ENCODE peak calls at places on chromosome 17, in four cellular contexts. A is SJCRH30, Z is upper lobe of right lung, T is prostate gland. R is an unnamed sample.

GRCh38 chr17:79670537-79671386 is 59.9 kb upstream of the RBFOX3 start:
- DNase-seq in A (no peak), T (no peak), Z (no peak), R (no peak)

GRCh38 chr17:29124931-29125270 is 55.3 kb downstream of the MYO18A start:
- DNase-seq in A (no peak), T (no peak), Z (peak), R (no peak)

GRCh38 chr17:81346908-81347349 is 48.3 kb upstream of the BAHCC1 start:
- DNase-seq in A (no peak), Z (no peak), T (no peak), R (peak)

GRCh38 chr17:49229805-49230600 is 584 bp downstream of the PHOSPHO1 start:
- DNase-seq in A (no peak), Z (no peak), T (no peak), R (peak)

GRCh38 chr17:1995321-1996242 is 29.6 kb downstream of the RTN4RL1 start:
- DNase-seq in Z (no peak), A (no peak), T (no peak), R (peak)

GRCh38 chr17:39199673-39199985 is 454 bp upstream of the RPL19 start:
- DNase-seq in Z (no peak), T (no peak), A (no peak), R (no peak)

GRCh38 chr17:40978752-40979151 is 5.4 kb downstream of the KRT40 start:
- DNase-seq in Z (no peak), T (no peak), A (no peak), R (no peak)

GRCh38 chr17:27657620-27658019 is 26.6 kb downstream of the LGALS9 start:
- DNase-seq in Z (peak), T (no peak), A (peak), R (no peak)

GRCh38 chr17:62109378-62109902 is 44.4 kb upstream of the MED13 start:
- DNase-seq in T (no peak), A (peak), Z (peak), R (peak)

GRCh38 chr17:4559139-4559791 is 1.1 kb downstream of the GGT6 start:
- DNase-seq in Z (peak), A (no peak), T (no peak), R (no peak)

GRCh38 chr17:80981062-80981902 is 10.4 kb upstream of the CHMP6 start:
- DNase-seq in T (no peak), A (no peak), Z (no peak), R (peak)

GRCh38 chr17:45091778-45092425 is 30.8 kb downstream of the NMT1 start:
- DNase-seq in Z (no peak), A (no peak), T (no peak), R (no peak)

GRCh38 chr17:48612854-48613691 is 2.0 kb downstream of the HOXB8 start:
- DNase-seq in T (no peak), A (peak), Z (no peak), R (peak)

GRCh38 chr17:82690786-82691489 is 7.6 kb downstream of the RAB40B start:
- DNase-seq in Z (no peak), T (no peak), A (no peak), R (no peak)
- H3K27ac ChIP-seq in Z (no peak), T (no peak), A (no peak), R (no peak)

GRCh38 chr17:72579990-72580320 is 459.1 kb downstream of the SOX9 start:
- DNase-seq in Z (no peak), T (no peak), A (no peak), R (no peak)
- H3K27ac ChIP-seq in Z (no peak), T (no peak), A (no peak), R (no peak)

GRCh38 chr17:66522591-66523272 is 220.3 kb downstream of the PRKCA start:
- DNase-seq in T (no peak), Z (no peak), A (no peak), R (no peak)

GRCh38 chr17:66518108-66518507 is 215.7 kb downstream of the PRKCA start:
- DNase-seq in Z (no peak), T (no peak), A (no peak), R (no peak)

GRCh38 chr17:66520986-66521385 is 218.6 kb downstream of the PRKCA start:
- DNase-seq in A (no peak), T (no peak), Z (no peak), R (no peak)

GRCh38 chr17:66517336-66518009 is 215.1 kb downstream of the PRKCA start:
- DNase-seq in Z (no peak), A (no peak), T (no peak), R (no peak)

GRCh38 chr17:66518677-66519076 is 216.3 kb downstream of the PRKCA start:
- DNase-seq in A (no peak), T (no peak), Z (no peak), R (peak)
- H3K27ac ChIP-seq in A (no peak), T (no peak), Z (no peak), R (no peak)

GRCh38 chr17:50443492-50444051 is 17.6 kb downstream of the ACSF2 start:
- DNase-seq in T (no peak), A (no peak), Z (no peak), R (no peak)

GRCh38 chr17:50437409-50437808 is 11.4 kb downstream of the ACSF2 start:
- DNase-seq in A (no peak), T (no peak), Z (no peak), R (no peak)

GRCh38 chr17:50439008-50439407 is 13.0 kb downstream of the ACSF2 start:
- DNase-seq in A (peak), Z (no peak), T (no peak), R (no peak)

GRCh38 chr17:50440838-50441829 is 15.1 kb downstream of the ACSF2 start:
- DNase-seq in Z (no peak), T (no peak), A (no peak), R (no peak)

DNA sequence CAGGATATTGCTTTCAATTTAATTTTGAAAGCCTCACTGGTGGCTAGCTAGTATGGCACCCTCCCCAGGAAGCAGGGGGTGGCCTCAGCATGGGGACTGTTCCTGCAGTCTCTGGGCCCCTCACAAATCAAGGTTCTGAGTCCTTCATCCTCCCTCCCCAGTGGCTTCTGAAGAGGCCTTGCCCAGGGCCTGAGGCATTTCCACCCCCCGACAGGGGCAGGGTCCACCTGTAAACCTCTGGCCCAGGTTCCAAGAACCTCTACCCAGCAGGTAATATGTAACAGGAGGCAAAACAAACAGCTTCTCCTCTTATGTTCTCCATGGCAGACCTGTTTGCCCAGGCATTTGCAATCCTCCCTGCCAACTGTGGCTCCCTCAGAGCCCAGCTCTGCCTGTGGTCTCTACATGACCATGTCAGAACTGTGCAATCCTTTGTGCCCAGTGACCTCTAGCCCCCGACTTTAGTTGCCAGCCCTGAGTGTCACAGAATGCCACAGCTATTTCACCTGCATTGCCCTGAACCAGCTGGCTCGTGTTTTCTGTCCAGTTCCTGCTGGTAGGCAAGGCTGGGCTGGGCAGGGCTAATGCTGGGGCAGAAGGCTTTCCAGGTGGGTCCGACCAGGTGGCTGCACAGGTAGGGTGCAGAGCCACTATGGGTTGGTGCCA is 14.3 kb downstream of the ACSF2 start:
- DNase-seq in Z (peak), T (no peak), A (no peak), R (no peak)
- H3K27ac ChIP-seq in Z (peak), T (peak), A (no peak), R (no peak)

GRCh38 chr17:76691379-76692191 is 19.2 kb downstream of the MXRA7 start:
- DNase-seq in A (no peak), Z (no peak), T (no peak), R (no peak)

GRCh38 chr17:76696763-76697701 is 13.7 kb downstream of the MXRA7 start:
- DNase-seq in A (peak), T (no peak), Z (no peak), R (no peak)

GRCh38 chr17:76690596-76691280 is 20.0 kb downstream of the MXRA7 start:
- DNase-seq in T (no peak), A (no peak), Z (no peak), R (no peak)

GRCh38 chr17:76697702-76698465 is 12.9 kb downstream of the MXRA7 start:
- DNase-seq in Z (no peak), T (no peak), A (peak), R (peak)

DNA sequence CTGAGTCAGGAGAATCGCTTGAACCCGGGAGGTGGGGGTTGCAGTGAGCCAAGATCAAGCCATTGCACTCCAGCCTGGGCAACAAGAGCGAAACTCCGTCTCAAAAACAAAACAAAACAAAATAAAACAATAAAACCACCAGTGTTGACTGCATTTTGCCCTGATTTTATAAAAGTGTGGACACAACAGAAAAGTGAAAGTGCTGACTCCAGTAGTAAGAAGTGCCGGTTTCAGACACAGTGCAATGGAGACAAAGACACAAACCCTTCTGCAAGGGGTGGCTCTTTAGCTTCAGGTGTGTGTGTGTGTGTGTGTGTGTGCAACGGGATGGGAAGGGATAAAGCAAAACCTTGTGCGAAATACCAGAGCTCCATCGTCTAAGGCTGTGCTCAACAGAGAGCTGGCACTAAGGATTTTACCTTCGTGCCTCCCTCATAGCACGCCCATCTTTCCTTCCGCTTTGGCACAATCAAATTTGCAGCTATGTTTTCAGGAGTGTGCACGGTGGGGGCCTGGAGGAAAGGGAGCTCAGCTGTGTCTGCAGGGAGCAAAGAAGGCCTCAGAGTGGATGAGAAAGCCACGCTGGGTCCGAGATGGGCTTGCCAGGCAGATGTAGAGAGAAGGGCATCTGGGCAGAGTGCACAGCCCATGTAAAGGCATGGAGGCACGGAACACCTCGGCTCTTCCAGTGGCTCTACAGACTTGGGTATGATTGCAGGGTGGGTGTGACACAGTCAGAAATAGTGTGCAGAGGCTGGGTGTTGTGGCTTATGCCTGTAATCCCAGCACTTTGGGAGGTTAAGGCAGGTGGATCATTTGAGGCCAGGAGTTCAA is 15.5 kb downstream of the MXRA7 start:
- DNase-seq in Z (no peak), A (no peak), T (no peak), R (no peak)
- H3K27ac ChIP-seq in Z (no peak), A (no peak), T (no peak), R (no peak)

GRCh38 chr17:43548689-43549379 is 2.7 kb upstream of the ETV4 start:
- DNase-seq in T (no peak), A (no peak), Z (no peak), R (no peak)
- H3K27ac ChIP-seq in T (no peak), A (no peak), Z (no peak), R (no peak)

GRCh38 chr17:77610980-77611641 is 347.4 kb upstream of the TNRC6C start:
- DNase-seq in T (no peak), A (no peak), Z (peak), R (no peak)

GRCh38 chr17:77608431-77608830 is 350.1 kb upstream of the TNRC6C start:
- DNase-seq in A (peak), T (no peak), Z (peak), R (peak)

GRCh38 chr17:77611791-77612466 is 346.6 kb upstream of the TNRC6C start:
- DNase-seq in A (no peak), Z (peak), T (no peak), R (no peak)

GRCh38 chr17:77609553-77610517 is 348.7 kb upstream of the TNRC6C start:
- DNase-seq in Z (peak), A (no peak), T (peak), R (no peak)

DNA sequence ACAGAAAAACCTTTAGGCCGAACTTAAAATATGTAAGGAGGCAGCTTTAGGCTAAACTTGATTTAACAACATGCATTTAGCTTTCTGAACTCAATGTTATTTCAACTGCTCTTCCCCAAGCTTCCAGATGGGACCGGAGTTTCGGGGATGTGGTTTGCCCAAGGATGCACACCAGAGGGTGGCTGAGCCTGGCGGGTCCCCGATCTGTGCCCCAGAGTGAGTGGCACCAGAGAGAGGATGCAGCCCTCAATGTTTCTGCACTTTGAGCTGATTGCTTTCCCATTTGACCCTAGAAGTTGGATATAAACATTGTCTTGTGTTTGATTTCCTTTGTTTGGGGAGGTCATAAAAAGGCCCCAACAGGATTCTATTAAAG is 348.0 kb upstream of the TNRC6C start:
- DNase-seq in T (no peak), A (no peak), Z (no peak), R (no peak)
- H3K27ac ChIP-seq in T (peak), A (no peak), Z (no peak), R (no peak)